ENCODE peak calls at places on chromosomes 12 and 14, in eight cellular contexts. Y is GM04503; H is stimulated activated CD8-positive, alpha-beta memory T cell treated with anti-CD3 and anti-CD28 coated beads, Interleukin-4, amount 100 ng/mL, for 48 hours; P is stimulated activated CD4-positive, alpha-beta T cell treated with anti-CD3 and anti-CD28 coated beads, Interleukin-1b, Interleukin-23, amount 100 ng/mL, for 4 hours; F is non-pigmented ciliary epithelial cell; I is NCI-H748 treated with DMSO at 0.1 percent for 48 hours; T is EL; W is DMS153. K is an unnamed sample.

GRCh38 chr12:69007858-69008314 is 74.9 kb upstream of the CPM start:
- DNase-seq in Y (no peak), I (peak; percentile 38), P (no peak), F (no peak), T (no peak), W (peak; percentile 51), H (no peak), K (no peak)

GRCh38 chr14:72594099-72594901 is 299.6 kb downstream of the DPF3 start:
- DNase-seq in Y (no peak), T (no peak), P (no peak), I (no peak), F (no peak), W (no peak), H (peak; percentile 34), K (peak; percentile 69)

GRCh38 chr12:28191018-28191595 is 851 bp downstream of the CCDC91 start:
- DNase-seq in P (peak; percentile 18), H (no peak), Y (peak; percentile 57), T (peak; percentile 69), F (no peak), I (no peak), W (no peak), K (peak; percentile 76)

GRCh38 chr14:61385002-61385685 is 63.8 kb downstream of the PRKCH start:
- DNase-seq in H (peak; percentile 57), Y (no peak), W (no peak), T (peak; percentile 8), I (no peak), P (no peak), F (no peak), K (peak; percentile 75)

GRCh38 chr12:104055686-104056388 is 5.8 kb upstream of the GLT8D2 start:
- DNase-seq in I (peak; percentile 24), W (peak; percentile 71), F (no peak), Y (peak; percentile 28), P (no peak), H (no peak), T (peak; percentile 19), K (no peak)

GRCh38 chr12:98893601-98894411 is 248.7 kb downstream of the APAF1 start:
- DNase-seq in H (no peak), P (no peak), Y (no peak), I (peak; percentile 46), T (no peak), F (no peak), W (no peak), K (no peak)

GRCh38 chr14:28987516-28987915 is 220.9 kb downstream of the FOXG1 start:
- DNase-seq in F (peak; percentile 18), H (no peak), I (no peak), Y (no peak), T (peak; percentile 0), P (no peak), W (no peak), K (no peak)

GRCh38 chr12:30610718-30611117 is 85.0 kb downstream of the IPO8 start:
- DNase-seq in T (no peak), F (no peak), W (no peak), I (no peak), Y (no peak), H (no peak), P (no peak), K (no peak)

GRCh38 chr14:88079624-88080023 is 74.7 kb downstream of the GPR65 start:
- DNase-seq in Y (no peak), H (no peak), P (no peak), F (no peak), W (no peak), I (peak; percentile 100), T (no peak), K (no peak)

GRCh38 chr12:116366456-116366776 is 88.9 kb upstream of the MED13L start:
- DNase-seq in Y (no peak), F (no peak), I (no peak), T (no peak), W (peak; percentile 95), P (no peak), H (no peak), K (no peak)

GRCh38 chr12:101759396-101760047 is 20.3 kb upstream of the SYCP3 start:
- DNase-seq in W (no peak), F (no peak), H (no peak), T (peak; percentile 35), P (no peak), I (no peak), Y (no peak), K (no peak)

GRCh38 chr14:51732494-51733080 is 80.9 kb downstream of the FRMD6 start:
- DNase-seq in I (no peak), F (no peak), W (no peak), T (peak; percentile 44), P (no peak), H (no peak), Y (peak; percentile 20), K (no peak)

GRCh38 chr14:61321385-61322010 is at the start of gene PRKCH:
- DNase-seq in W (peak; percentile 78), H (peak; percentile 85), T (peak; percentile 57), Y (no peak), P (peak; percentile 76), I (peak; percentile 19), F (no peak), K (peak; percentile 94)

GRCh38 chr14:24298892-24299254 is 707 bp downstream of the DHRS1 start:
- DNase-seq in H (no peak), Y (peak; percentile 36), W (no peak), I (no peak), T (peak; percentile 91), P (no peak), F (peak; percentile 50), K (no peak)

GRCh38 chr12:94770397-94770759 is 120.0 kb upstream of the TMCC3 start:
- DNase-seq in I (no peak), Y (no peak), F (no peak), W (no peak), H (no peak), P (no peak), T (no peak), K (no peak)

K was measured in activated effector memory CD4-positive, alpha-beta T cell treated with anti-CD3 and anti-CD28 coated beads, Interleukin-2, amount 50 U/mL, for 16 hours.